ENCODE peak calls at places on chromosomes 6 and 20, in five cellular contexts. Q, R, A, Z and J are unnamed samples.
A peak's percentile ranks its signal among the peaks of the same experiment; 100 is the strongest.

GRCh38 chr6:7234547-7234946 is 78.5 kb downstream of the SSR1 start:
- DNase-seq in Q (no peak), R (peak; percentile 17), Z (no peak), A (no peak), J (no peak)

GRCh38 chr6:21771626-21772320 is 178.2 kb downstream of the SOX4 start:
- DNase-seq in Q (no peak), R (no peak), A (no peak), Z (no peak), J (no peak)

GRCh38 chr6:170100046-170100445 is 190.8 kb downstream of the DLL1 start:
- DNase-seq in R (no peak), Q (peak; percentile 3), A (no peak), Z (no peak), J (no peak)

GRCh38 chr6:91476000-91476399 is 889.1 kb upstream of the MAP3K7 start:
- DNase-seq in Z (no peak), R (peak; percentile 2), Q (peak; percentile 15), A (no peak), J (no peak)

GRCh38 chr6:144854654-144855053 is 569.5 kb downstream of the UTRN start:
- DNase-seq in Q (no peak), A (no peak), R (no peak), Z (no peak), J (no peak)

GRCh38 chr6:45959534-45960195 is 56.0 kb downstream of the CLIC5 start:
- DNase-seq in Q (no peak), A (no peak), Z (no peak), R (peak; percentile 26), J (no peak)

GRCh38 chr20:58416832-58417231 is 27.8 kb downstream of the VAPB start:
- DNase-seq in R (no peak), A (no peak), Z (no peak), Q (no peak), J (peak; percentile 21)

GRCh38 chr6:11161031-11161966 is 49.8 kb upstream of the ERVFRD-1 start:
- DNase-seq in Q (no peak), Z (no peak), A (no peak), R (no peak), J (no peak)

GRCh38 chr20:63114693-63115069 is 101.2 kb downstream of the YTHDF1 start:
- DNase-seq in A (no peak), R (no peak), Q (no peak), Z (no peak), J (no peak)

GRCh38 chr6:36615018-36615761 is 21.0 kb downstream of the SRSF3 start:
- DNase-seq in Z (no peak), A (no peak), Q (peak; percentile 49), R (peak; percentile 81), J (peak; percentile 41)

GRCh38 chr6:7449018-7449417 is 59.4 kb downstream of the RIOK1 start:
- DNase-seq in A (no peak), Z (no peak), R (no peak), Q (no peak), J (no peak)

GRCh38 chr6:12363651-12364381 is 73.7 kb downstream of the EDN1 start:
- DNase-seq in Z (no peak), R (no peak), A (no peak), Q (peak; percentile 72), J (no peak)

GRCh38 chr20:31551163-31551562 is 36.9 kb downstream of the HM13 start:
- DNase-seq in A (no peak), Q (no peak), R (no peak), Z (no peak), J (no peak)

GRCh38 chr6:1527098-1527497 is 82.6 kb upstream of the FOXC1 start:
- DNase-seq in R (peak; percentile 58), A (no peak), Z (peak; percentile 35), Q (no peak), J (peak; percentile 41)

GRCh38 chr6:68975064-68975463 is 340.0 kb downstream of the ADGRB3 start:
- DNase-seq in A (no peak), R (no peak), Q (no peak), Z (no peak), J (no peak)